ENCODE peak calls at places on chromosome 13, in nine cellular contexts. I is GM23338, R is SK-N-SH, O is hepatocyte, J is PC-3, K is OCI-LY7, Y is MM.1S, M is HCT116, W is neural progenitor cell. H is an unnamed sample. For H3K4me1, the result is how much of the 10 kb centered on the place peaks cover.

GRCh38 chr13:106573279-106573831 is 5.4 kb upstream of the ARGLU1 start:
- DNase-seq in M (no peak), R (no peak), Y (no peak), O (no peak), W (no peak), K (no peak), J (no peak), I (no peak), H (peak)

GRCh38 chr13:97810152-97810551 is 143.3 kb upstream of the IPO5 start:
- DNase-seq in J (peak), M (peak), O (peak), R (peak), W (peak), Y (no peak), K (no peak), I (peak), H (peak)

GRCh38 chr13:59303433-59303832 is 860.3 kb downstream of the DIAPH3 start:
- DNase-seq in Y (no peak), O (no peak), W (no peak), M (no peak), I (no peak), J (no peak), K (no peak), R (no peak), H (no peak)

GRCh38 chr13:91323349-91323748 is 24.1 kb upstream of the MIR17HG start:
- DNase-seq in Y (no peak), O (no peak), J (no peak), K (no peak), W (no peak), R (no peak), I (no peak), M (no peak), H (no peak)

GRCh38 chr13:67642638-67643037 is 412.5 kb upstream of the PCDH9 start:
- DNase-seq in W (no peak), Y (no peak), O (no peak), K (no peak), I (no peak), R (no peak), J (no peak), M (no peak), H (no peak)

GRCh38 chr13:71515639-71516038 is 351.4 kb downstream of the DACH1 start:
- DNase-seq in I (no peak), O (no peak), W (no peak), M (no peak), R (no peak), K (no peak), J (no peak), Y (no peak), H (no peak)

GRCh38 chr13:27053902-27054595 is 117.6 kb downstream of the USP12 start:
- DNase-seq in W (no peak), M (peak), O (no peak), R (no peak), J (peak), Y (no peak), I (no peak), K (no peak), H (peak)

GRCh38 chr13:109840201-109840892 is 54.0 kb upstream of the IRS2 start:
- DNase-seq in M (peak), I (no peak), O (no peak), W (peak), J (peak), R (no peak), K (no peak), Y (no peak), H (peak)

GRCh38 chr13:27174766-27175455 is 3.3 kb upstream of the USP12 start:
- DNase-seq in M (no peak), W (no peak), J (no peak), K (no peak), R (no peak), Y (no peak), I (no peak), O (no peak), H (peak)

GRCh38 chr13:61109741-61110140 is 305.9 kb downstream of the PCDH20 start:
- DNase-seq in Y (no peak), O (no peak), I (no peak), R (no peak), J (no peak), K (no peak), W (no peak), M (no peak), H (no peak)

GRCh38 chr13:45040626-45041025 is 51.3 kb downstream of the GPALPP1 start:
- DNase-seq in J (peak), Y (no peak), K (no peak), M (no peak), R (no peak), I (no peak), O (no peak), W (no peak), H (peak)
- H3K27ac ChIP-seq in J (no peak), Y (no peak), K (no peak), M (no peak), R (no peak), I (no peak), O (no peak), W (no peak), H (no peak)

GRCh38 chr13:19864018-19864338 is 529 bp upstream of the ZMYM5 start:
- DNase-seq in R (peak), W (no peak), M (no peak), I (peak), J (no peak), K (peak), Y (peak), O (peak), H (peak)

GRCh38 chr13:19861762-19862161 is 1.7 kb downstream of the ZMYM5 start:
- DNase-seq in K (no peak), J (peak), I (no peak), R (no peak), W (no peak), M (no peak), O (no peak), Y (no peak), H (peak)

GRCh38 chr13:19862511-19863313 is 737 bp downstream of the ZMYM5 start:
- DNase-seq in W (peak), O (peak), I (peak), R (no peak), K (peak), Y (peak), M (no peak), J (peak), H (peak)

GRCh38 chr13:19863323-19864017 is at the start of gene ZMYM5:
- DNase-seq in M (peak), R (peak), I (peak), O (peak), W (peak), J (peak), Y (peak), K (peak), H (peak)

DNA sequence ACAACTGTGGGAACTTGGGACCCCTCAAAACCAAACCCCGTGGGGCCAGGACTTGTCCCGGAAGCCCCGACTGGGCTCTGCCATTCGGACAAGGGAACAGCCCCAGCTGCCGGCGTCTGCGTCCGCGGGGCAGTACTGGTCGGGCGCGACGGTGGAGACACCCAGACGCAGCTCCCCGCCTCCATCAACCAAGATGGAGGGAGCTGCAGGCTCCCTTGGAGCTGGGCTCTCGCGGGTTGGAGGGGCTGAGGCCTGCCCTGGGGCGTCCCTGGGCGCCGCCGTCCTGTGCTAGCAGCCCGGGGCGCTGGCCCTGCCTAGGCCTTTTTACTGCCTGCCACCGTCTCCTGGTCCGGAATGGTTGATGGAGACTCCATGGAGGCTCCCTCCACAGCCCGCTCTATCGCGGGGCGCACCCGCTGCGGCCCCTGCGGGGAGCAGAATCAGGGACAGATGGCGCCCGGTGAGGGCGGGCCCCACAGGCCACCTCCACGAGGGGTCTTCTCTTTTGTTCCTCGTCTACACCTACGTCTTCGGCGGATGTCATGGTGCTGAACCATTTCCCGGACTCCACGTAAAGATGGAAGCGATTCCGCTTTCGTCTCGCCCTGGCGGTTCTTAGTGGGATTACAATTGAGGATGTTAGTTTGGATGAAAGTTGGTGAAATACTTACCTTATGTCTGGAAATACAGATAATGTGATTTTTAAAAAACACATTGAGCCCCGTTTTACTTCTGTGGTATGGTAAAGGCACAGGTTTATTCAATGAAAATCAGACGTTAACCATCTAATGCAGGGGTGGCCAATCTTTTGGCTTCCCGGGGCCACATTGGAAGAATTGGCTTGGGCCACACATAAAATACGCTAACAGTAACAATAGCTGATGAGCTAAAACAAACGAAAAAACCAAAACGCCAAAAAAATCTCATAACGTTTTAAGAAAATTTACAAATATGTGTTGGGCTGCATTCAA is 1.2 kb upstream of the ZMYM5 start:
- DNase-seq in I (peak), O (peak), M (no peak), R (peak), J (peak), K (peak), Y (peak), W (peak), H (peak)
- TF ChIP-seq EZH2phosphoT487 in I (no peak), O (no peak), M (no peak), R (no peak), J (no peak), K (no peak), Y (no peak), W (no peak), H (no peak)

GRCh38 chr13:40600145-40600751 is 66.2 kb downstream of the FOXO1 start:
- DNase-seq in I (no peak), K (no peak), M (no peak), W (no peak), O (no peak), R (no peak), Y (no peak), J (no peak), H (no peak)

GRCh38 chr13:40599722-40600121 is 66.7 kb downstream of the FOXO1 start:
- DNase-seq in J (no peak), W (no peak), K (no peak), I (no peak), M (no peak), O (no peak), Y (no peak), R (no peak), H (no peak)

GRCh38 chr13:40598599-40598998 is 67.8 kb downstream of the FOXO1 start:
- DNase-seq in K (no peak), Y (no peak), I (no peak), O (no peak), M (no peak), W (no peak), R (no peak), J (no peak), H (no peak)

GRCh38 chr13:40597735-40598365 is 68.6 kb downstream of the FOXO1 start:
- DNase-seq in J (no peak), K (no peak), Y (no peak), I (peak), M (no peak), O (no peak), R (no peak), W (peak), H (no peak)

GRCh38 chr13:40599146-40599545 is 67.3 kb downstream of the FOXO1 start:
- DNase-seq in M (no peak), K (no peak), R (no peak), I (no peak), Y (no peak), W (no peak), J (no peak), O (no peak), H (no peak)
- H3K4me1 ChIP-seq in M (under half), K (half or more), R (under half), I (half or more), Y (under half), W (under half), J (under half), O (under half), H (under half)

GRCh38 chr13:114071991-114072390 is 60.4 kb downstream of the RASA3 start:
- DNase-seq in K (no peak), Y (no peak), O (no peak), R (no peak), J (no peak), M (no peak), I (no peak), W (no peak), H (no peak)
- H3K27ac ChIP-seq in K (no peak), Y (no peak), O (no peak), R (no peak), J (no peak), M (no peak), I (no peak), W (peak), H (no peak)

GRCh38 chr13:76667551-76667950 is 218.7 kb downstream of the KCTD12 start:
- DNase-seq in R (peak), K (no peak), O (peak), W (no peak), I (no peak), M (no peak), Y (peak), J (peak), H (peak)
- TF ChIP-seq EZH2phosphoT487 in R (no peak), K (no peak), O (no peak), W (no peak), I (no peak), M (no peak), Y (no peak), J (no peak), H (no peak)

GRCh38 chr13:50122465-50122864 is 107.2 kb downstream of the KCNRG start:
- DNase-seq in M (no peak), I (peak), J (no peak), K (peak), R (no peak), Y (no peak), O (no peak), W (peak), H (no peak)
- H3K4me1 ChIP-seq in M (under half), I (under half), J (under half), K (under half), R (under half), Y (under half), O (under half), W (under half), H (under half)

H was measured in GM23248.